ENCODE peak calls at places on chromosome 11, in five cellular contexts. One of them, this sample, is unnamed. For H3K9me3, the result is how much of the 10 kb centered on the place peaks cover.

GRCh38 chr11:1270476-1270875 is 39.0 kb downstream of the TOLLIP start:
- DNase-seq in ovary: no peak
- DNase-seq in heart right ventricle: no peak
- DNase-seq in Peyer's patch: no peak
- DNase-seq in CD8-positive, alpha-beta T cell: peak
- DNase-seq in this sample: peak

GRCh38 chr11:34890812-34891211 is 25.4 kb downstream of the APIP start:
- DNase-seq in ovary: no peak
- DNase-seq in heart right ventricle: no peak
- DNase-seq in Peyer's patch: no peak
- DNase-seq in CD8-positive, alpha-beta T cell: no peak
- DNase-seq in this sample: no peak

GRCh38 chr11:22670803-22671202 is 4.4 kb downstream of the GAS2 start:
- DNase-seq in ovary: no peak
- DNase-seq in heart right ventricle: no peak
- DNase-seq in Peyer's patch: no peak
- DNase-seq in CD8-positive, alpha-beta T cell: no peak
- DNase-seq in this sample: no peak

GRCh38 chr11:6828103-6828502 is 17.4 kb upstream of the OR10A5 start:
- DNase-seq in ovary: no peak
- DNase-seq in heart right ventricle: no peak
- DNase-seq in Peyer's patch: no peak
- DNase-seq in CD8-positive, alpha-beta T cell: no peak
- DNase-seq in this sample: no peak

GRCh38 chr11:86740628-86741488 is 59.5 kb upstream of the PRSS23 start:
- DNase-seq in ovary: peak
- DNase-seq in heart right ventricle: peak
- DNase-seq in Peyer's patch: no peak
- DNase-seq in CD8-positive, alpha-beta T cell: no peak
- DNase-seq in this sample: peak

GRCh38 chr11:66858939-66859685 is 2.2 kb downstream of the LRFN4 start:
- DNase-seq in ovary: no peak
- DNase-seq in heart right ventricle: no peak
- DNase-seq in Peyer's patch: no peak
- DNase-seq in CD8-positive, alpha-beta T cell: no peak
- DNase-seq in this sample: peak

GRCh38 chr11:110857885-110858555 is 145.8 kb upstream of the ARHGAP20 start:
- DNase-seq in ovary: no peak
- DNase-seq in heart right ventricle: no peak
- DNase-seq in Peyer's patch: no peak
- DNase-seq in CD8-positive, alpha-beta T cell: no peak
- DNase-seq in this sample: no peak

GRCh38 chr11:43751726-43752125 is 71.2 kb downstream of the HSD17B12 start:
- DNase-seq in ovary: no peak
- DNase-seq in heart right ventricle: no peak
- DNase-seq in Peyer's patch: no peak
- DNase-seq in CD8-positive, alpha-beta T cell: no peak
- DNase-seq in this sample: no peak

GRCh38 chr11:128511712-128512111 is 75.6 kb downstream of the ETS1 start:
- DNase-seq in ovary: no peak
- DNase-seq in heart right ventricle: no peak
- DNase-seq in Peyer's patch: no peak
- DNase-seq in CD8-positive, alpha-beta T cell: no peak
- DNase-seq in this sample: no peak

GRCh38 chr11:70060611-70061293 is 17.4 kb upstream of the ANO1 start:
- DNase-seq in ovary: no peak
- DNase-seq in heart right ventricle: no peak
- DNase-seq in Peyer's patch: no peak
- DNase-seq in CD8-positive, alpha-beta T cell: no peak
- DNase-seq in this sample: no peak

GRCh38 chr11:128522943-128523518 is 64.3 kb downstream of the ETS1 start:
- DNase-seq in ovary: no peak
- DNase-seq in heart right ventricle: no peak
- DNase-seq in Peyer's patch: no peak
- DNase-seq in CD8-positive, alpha-beta T cell: peak
- DNase-seq in this sample: no peak

GRCh38 chr11:77066229-77067023 is at the start of gene CAPN5:
- DNase-seq in ovary: peak
- DNase-seq in heart right ventricle: peak
- DNase-seq in Peyer's patch: peak
- DNase-seq in CD8-positive, alpha-beta T cell: peak
- DNase-seq in this sample: peak

GRCh38 chr11:86202013-86202336 is 42.6 kb upstream of the EED start:
- DNase-seq in ovary: no peak
- DNase-seq in heart right ventricle: no peak
- DNase-seq in Peyer's patch: no peak
- DNase-seq in CD8-positive, alpha-beta T cell: no peak
- DNase-seq in this sample: no peak

GRCh38 chr11:133889893-133890292 is 44.6 kb upstream of the SPATA19 start:
- DNase-seq in ovary: no peak
- DNase-seq in heart right ventricle: no peak
- DNase-seq in Peyer's patch: no peak
- DNase-seq in CD8-positive, alpha-beta T cell: no peak
- DNase-seq in this sample: no peak

GRCh38 chr11:12485328-12485727 is 108.0 kb downstream of the PARVA start:
- DNase-seq in ovary: no peak
- DNase-seq in heart right ventricle: no peak
- DNase-seq in Peyer's patch: no peak
- DNase-seq in CD8-positive, alpha-beta T cell: no peak
- DNase-seq in this sample: no peak

GRCh38 chr11:25981998-25982397 is 349.9 kb upstream of the ANO3 start:
- DNase-seq in ovary: no peak
- DNase-seq in heart right ventricle: peak
- DNase-seq in Peyer's patch: no peak
- DNase-seq in CD8-positive, alpha-beta T cell: no peak
- DNase-seq in this sample: no peak

GRCh38 chr11:121643530-121644512 is 191.1 kb upstream of the SORL1-AS1 start:
- DNase-seq in ovary: no peak
- DNase-seq in heart right ventricle: no peak
- DNase-seq in Peyer's patch: no peak
- DNase-seq in CD8-positive, alpha-beta T cell: no peak
- DNase-seq in this sample: no peak

GRCh38 chr11:69475141-69475865 is 6.2 kb upstream of the LINC01488 start:
- DNase-seq in ovary: no peak
- DNase-seq in heart right ventricle: no peak
- DNase-seq in Peyer's patch: no peak
- DNase-seq in CD8-positive, alpha-beta T cell: no peak
- DNase-seq in this sample: no peak

GRCh38 chr11:12229450-12230229 is 119.2 kb downstream of the MICAL2 start:
- DNase-seq in ovary: no peak
- DNase-seq in heart right ventricle: no peak
- DNase-seq in Peyer's patch: no peak
- DNase-seq in CD8-positive, alpha-beta T cell: no peak
- DNase-seq in this sample: no peak

GRCh38 chr11:14905104-14906033 is 13.3 kb upstream of the CYP2R1 start:
- DNase-seq in ovary: peak
- DNase-seq in heart right ventricle: peak
- DNase-seq in Peyer's patch: peak
- DNase-seq in CD8-positive, alpha-beta T cell: peak
- DNase-seq in this sample: peak

GRCh38 chr11:125883375-125883774 is 4.1 kb upstream of the HYLS1 start:
- DNase-seq in ovary: no peak
- DNase-seq in heart right ventricle: no peak
- DNase-seq in Peyer's patch: no peak
- DNase-seq in CD8-positive, alpha-beta T cell: no peak
- DNase-seq in this sample: no peak

GRCh38 chr11:33868646-33869461 is 23.0 kb downstream of the LMO2 start:
- DNase-seq in ovary: no peak
- DNase-seq in heart right ventricle: no peak
- DNase-seq in Peyer's patch: no peak
- DNase-seq in CD8-positive, alpha-beta T cell: no peak
- DNase-seq in this sample: no peak

GRCh38 chr11:41404109-41404508 is 55.3 kb downstream of the LRRC4C start:
- DNase-seq in ovary: no peak
- DNase-seq in heart right ventricle: no peak
- DNase-seq in Peyer's patch: no peak
- DNase-seq in CD8-positive, alpha-beta T cell: no peak
- DNase-seq in this sample: no peak

GRCh38 chr11:111059726-111060125 is 185.8 kb upstream of the POU2AF2 start:
- DNase-seq in ovary: no peak
- DNase-seq in heart right ventricle: no peak
- DNase-seq in Peyer's patch: no peak
- DNase-seq in CD8-positive, alpha-beta T cell: no peak
- DNase-seq in this sample: no peak

GRCh38 chr11:48307760-48308386 is 1.9 kb downstream of the OR4S1 start:
- DNase-seq in ovary: no peak
- DNase-seq in heart right ventricle: peak
- DNase-seq in Peyer's patch: peak
- DNase-seq in CD8-positive, alpha-beta T cell: peak
- DNase-seq in this sample: peak

GRCh38 chr11:69342588-69343330 is 48.8 kb downstream of the MYEOV start:
- DNase-seq in ovary: no peak
- DNase-seq in heart right ventricle: no peak
- DNase-seq in Peyer's patch: no peak
- DNase-seq in CD8-positive, alpha-beta T cell: no peak
- DNase-seq in this sample: no peak

GRCh38 chr11:126113963-126114362 is 51.3 kb upstream of the CDON start:
- DNase-seq in ovary: no peak
- DNase-seq in heart right ventricle: no peak
- DNase-seq in Peyer's patch: no peak
- DNase-seq in CD8-positive, alpha-beta T cell: no peak
- DNase-seq in this sample: no peak

GRCh38 chr11:71207996-71208774 is 44.2 kb downstream of the SHANK2 start:
- DNase-seq in ovary: no peak
- DNase-seq in heart right ventricle: no peak
- DNase-seq in Peyer's patch: no peak
- DNase-seq in CD8-positive, alpha-beta T cell: no peak
- DNase-seq in this sample: no peak

GRCh38 chr11:115707180-115707905 is 203.1 kb upstream of the CADM1 start:
- DNase-seq in ovary: no peak
- DNase-seq in heart right ventricle: no peak
- DNase-seq in Peyer's patch: no peak
- DNase-seq in CD8-positive, alpha-beta T cell: no peak
- DNase-seq in this sample: peak

GRCh38 chr11:133038850-133039249 is 493.5 kb downstream of the OPCML start:
- DNase-seq in ovary: no peak
- DNase-seq in heart right ventricle: no peak
- DNase-seq in Peyer's patch: no peak
- DNase-seq in CD8-positive, alpha-beta T cell: no peak
- DNase-seq in this sample: no peak

GRCh38 chr11:133841279-133842043 is 3.9 kb downstream of the SPATA19 start:
- DNase-seq in ovary: no peak
- DNase-seq in heart right ventricle: no peak
- DNase-seq in Peyer's patch: no peak
- DNase-seq in CD8-positive, alpha-beta T cell: no peak
- DNase-seq in this sample: no peak

GRCh38 chr11:71097506-71098240 is 154.7 kb downstream of the SHANK2 start:
- DNase-seq in ovary: no peak
- DNase-seq in heart right ventricle: no peak
- DNase-seq in Peyer's patch: no peak
- DNase-seq in CD8-positive, alpha-beta T cell: no peak
- DNase-seq in this sample: no peak

GRCh38 chr11:27296406-27296994 is 66.5 kb downstream of the CCDC34 start:
- DNase-seq in ovary: no peak
- DNase-seq in heart right ventricle: no peak
- DNase-seq in Peyer's patch: no peak
- DNase-seq in CD8-positive, alpha-beta T cell: no peak
- DNase-seq in this sample: no peak

GRCh38 chr11:10898003-10898762 is 40.3 kb upstream of the ZBED5 start:
- DNase-seq in ovary: no peak
- DNase-seq in heart right ventricle: no peak
- DNase-seq in Peyer's patch: no peak
- DNase-seq in CD8-positive, alpha-beta T cell: no peak
- DNase-seq in this sample: no peak
- H3K4me3 ChIP-seq in ovary: no peak
- H3K4me3 ChIP-seq in heart right ventricle: no peak
- H3K4me3 ChIP-seq in Peyer's patch: no peak
- H3K4me3 ChIP-seq in CD8-positive, alpha-beta T cell: no peak
- H3K4me3 ChIP-seq in this sample: no peak

GRCh38 chr11:61586792-61587430 is 6.0 kb upstream of the SYT7 start:
- DNase-seq in ovary: no peak
- DNase-seq in heart right ventricle: no peak
- DNase-seq in Peyer's patch: no peak
- DNase-seq in CD8-positive, alpha-beta T cell: no peak
- DNase-seq in this sample: no peak
- H3K9me3 ChIP-seq in ovary: under half
- H3K9me3 ChIP-seq in heart right ventricle: under half
- H3K9me3 ChIP-seq in Peyer's patch: under half
- H3K9me3 ChIP-seq in CD8-positive, alpha-beta T cell: under half
- H3K9me3 ChIP-seq in this sample: under half

GRCh38 chr11:117198613-117199012 is 557 bp upstream of the TAGLN start:
- DNase-seq in ovary: no peak
- DNase-seq in heart right ventricle: no peak
- DNase-seq in Peyer's patch: no peak
- DNase-seq in CD8-positive, alpha-beta T cell: no peak
- DNase-seq in this sample: no peak

GRCh38 chr11:117199061-117199915 is at the start of gene TAGLN:
- DNase-seq in ovary: peak
- DNase-seq in heart right ventricle: peak
- DNase-seq in Peyer's patch: no peak
- DNase-seq in CD8-positive, alpha-beta T cell: no peak
- DNase-seq in this sample: peak

GRCh38 chr11:117197006-117197405 is 2.2 kb upstream of the TAGLN start:
- DNase-seq in ovary: no peak
- DNase-seq in heart right ventricle: no peak
- DNase-seq in Peyer's patch: no peak
- DNase-seq in CD8-positive, alpha-beta T cell: no peak
- DNase-seq in this sample: no peak

GRCh38 chr11:117195761-117196160 is 3.4 kb upstream of the TAGLN start:
- DNase-seq in ovary: no peak
- DNase-seq in heart right ventricle: no peak
- DNase-seq in Peyer's patch: no peak
- DNase-seq in CD8-positive, alpha-beta T cell: no peak
- DNase-seq in this sample: no peak

GRCh38 chr11:117197516-117198456 is 1.4 kb upstream of the TAGLN start:
- DNase-seq in ovary: peak
- DNase-seq in heart right ventricle: no peak
- DNase-seq in Peyer's patch: no peak
- DNase-seq in CD8-positive, alpha-beta T cell: no peak
- DNase-seq in this sample: no peak
- H3K4me3 ChIP-seq in ovary: peak
- H3K4me3 ChIP-seq in heart right ventricle: peak
- H3K4me3 ChIP-seq in Peyer's patch: no peak
- H3K4me3 ChIP-seq in CD8-positive, alpha-beta T cell: no peak
- H3K4me3 ChIP-seq in this sample: no peak

DNA sequence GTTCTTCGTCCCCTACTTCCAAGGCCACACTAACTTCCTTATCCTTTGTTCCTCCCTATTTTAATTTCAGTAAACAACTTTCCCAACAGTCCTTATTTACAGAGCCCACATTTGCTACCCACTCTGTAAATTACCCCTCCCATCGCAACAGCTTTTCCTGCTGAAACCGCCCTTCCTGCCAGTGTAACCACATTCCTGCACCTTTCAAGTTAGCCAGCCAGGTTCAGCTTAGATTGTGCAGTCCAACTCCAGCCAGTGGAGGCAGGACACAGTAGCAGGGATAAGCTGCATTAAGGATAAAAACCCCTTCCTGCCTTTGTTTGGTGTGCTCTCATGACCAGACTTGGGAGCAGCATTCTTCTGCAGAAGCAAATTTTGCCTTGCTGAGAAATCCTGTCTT is 768.3 kb upstream of the ARHGAP42 start:
- DNase-seq in ovary: no peak
- DNase-seq in heart right ventricle: no peak
- DNase-seq in Peyer's patch: no peak
- DNase-seq in CD8-positive, alpha-beta T cell: no peak
- DNase-seq in this sample: no peak
- H3K9me3 ChIP-seq in ovary: under half
- H3K9me3 ChIP-seq in heart right ventricle: under half
- H3K9me3 ChIP-seq in Peyer's patch: under half
- H3K9me3 ChIP-seq in CD8-positive, alpha-beta T cell: under half
- H3K9me3 ChIP-seq in this sample: under half

This sample was measured in pancreas.